ENCODE peak calls at places on chromosomes 4 and X, in six cellular contexts. R is AG10803, O is cardiac muscle cell, M is GM12865, X is fibroblast of lung, T is heart left ventricle. V is an unnamed sample.

GRCh38 chrX:40383969-40384368 is 196.8 kb upstream of the ATP6AP2 start:
- DNase-seq in M (peak), O (no peak), T (no peak), R (no peak), X (no peak), V (no peak)

GRCh38 chr4:4606321-4606720 is 64.5 kb upstream of the STX18 start:
- DNase-seq in X (peak), O (no peak), R (peak), M (no peak), T (no peak), V (no peak)

GRCh38 chr4:17595471-17596005 is 18.5 kb downstream of the LAP3 start:
- DNase-seq in T (no peak), R (no peak), X (no peak), M (peak), O (no peak), V (no peak)

GRCh38 chrX:68880846-68881513 is 52.2 kb downstream of the EFNB1 start:
- DNase-seq in T (no peak), X (no peak), M (no peak), O (peak), R (no peak), V (no peak)

GRCh38 chr4:87219648-87220093 is 747 bp downstream of the KLHL8 start:
- DNase-seq in X (no peak), M (peak), R (peak), T (peak), O (peak), V (no peak)

GRCh38 chr4:2698951-2699505 is 57.1 kb downstream of the TNIP2 start:
- DNase-seq in X (no peak), M (no peak), T (no peak), R (no peak), O (no peak), V (no peak)

GRCh38 chrX:53682885-53683555 is 3.5 kb downstream of the HUWE1 start:
- DNase-seq in O (peak), X (peak), R (peak), T (no peak), M (peak), V (no peak)

GRCh38 chr4:153234923-153235322 is 30.7 kb downstream of the TRIM2 start:
- DNase-seq in O (no peak), M (no peak), R (peak), X (peak), T (no peak), V (no peak)

GRCh38 chr4:10832989-10833635 is 148.5 kb upstream of the CLNK start:
- DNase-seq in M (no peak), R (no peak), X (no peak), T (no peak), O (no peak), V (no peak)

GRCh38 chrX:82081027-82081426 is 879.1 kb downstream of the SH3BGRL start:
- DNase-seq in X (no peak), T (no peak), M (no peak), O (peak), R (no peak), V (no peak)

GRCh38 chr4:101284546-101284945 is 62.8 kb downstream of the PPP3CA start:
- DNase-seq in M (no peak), R (peak), X (peak), T (no peak), O (no peak), V (no peak)

GRCh38 chrX:71976753-71977152 is 66.1 kb downstream of the NHSL2 start:
- DNase-seq in O (no peak), T (no peak), M (peak), X (no peak), R (peak), V (no peak)

GRCh38 chr4:150082241-150082640 is 4.0 kb downstream of the DCLK2 start:
- DNase-seq in M (peak), X (no peak), R (no peak), O (peak), T (peak), V (no peak)

GRCh38 chr4:78599931-78600375 is 48.4 kb downstream of the ANXA3 start:
- DNase-seq in T (peak), R (no peak), M (no peak), X (no peak), O (peak), V (no peak)

GRCh38 chr4:176875026-176875425 is 82.3 kb upstream of the VEGFC start:
- DNase-seq in X (no peak), R (peak), T (no peak), O (no peak), M (no peak), V (no peak)

GRCh38 chrX:101407167-101407747 is 468 bp downstream of the GLA start:
- DNase-seq in X (no peak), R (no peak), T (no peak), M (no peak), O (no peak), V (no peak)

GRCh38 chr4:189162073-189162789 is 778.4 kb upstream of the FRG1 start:
- DNase-seq in O (no peak), R (no peak), M (no peak), T (no peak), X (no peak), V (no peak)

GRCh38 chrX:85112270-85112669 is 108.6 kb downstream of the APOOL start:
- DNase-seq in T (no peak), X (no peak), O (no peak), R (no peak), M (no peak), V (no peak)

GRCh38 chrX:54157561-54157960 is 25.5 kb downstream of the FAM120C start:
- DNase-seq in T (no peak), M (no peak), X (no peak), O (no peak), R (no peak), V (no peak)

GRCh38 chrX:2500091-2500680 is 590 bp downstream of the DHRSX start:
- DNase-seq in M (peak), X (peak), T (peak), O (peak), R (peak), V (no peak)

GRCh38 chr4:111761531-111761930 is 383.7 kb upstream of the FAM241A start:
- DNase-seq in O (peak), T (no peak), M (no peak), X (no peak), R (peak), V (no peak)

GRCh38 chrX:105636667-105637066 is 185.7 kb upstream of the NRK start:
- DNase-seq in M (no peak), T (no peak), X (peak), O (no peak), R (no peak), V (no peak)

GRCh38 chrX:24396236-24396929 is 35.9 kb downstream of the SUPT20HL1 start:
- DNase-seq in R (peak), M (no peak), T (no peak), X (peak), O (no peak), V (no peak)

GRCh38 chr4:143700420-143701352 is at the start of gene FREM3:
- DNase-seq in T (no peak), O (peak), R (no peak), X (no peak), M (peak), V (no peak)

GRCh38 chrX:16240231-16240905 is 73.1 kb downstream of the MAGEB17 start:
- DNase-seq in M (no peak), O (no peak), R (no peak), X (no peak), T (no peak), V (no peak)

GRCh38 chrX:56994375-56995270 is 718 bp downstream of the SPIN3 start:
- DNase-seq in M (no peak), O (no peak), R (peak), X (no peak), T (peak), V (no peak)

GRCh38 chr4:92035666-92036065 is 268.1 kb upstream of the GRID2 start:
- DNase-seq in M (peak), X (no peak), T (no peak), O (no peak), R (no peak), V (no peak)

GRCh38 chr4:88457307-88458090 is 580 bp downstream of the HERC5 start:
- DNase-seq in T (peak), O (peak), R (peak), X (no peak), M (peak), V (no peak)

GRCh38 chrX:18099745-18100144 is 120.9 kb downstream of the BEND2 start:
- DNase-seq in X (no peak), M (no peak), R (no peak), T (no peak), O (no peak), V (no peak)

GRCh38 chr4:108651068-108651794 is 832 bp downstream of the OSTC start:
- DNase-seq in X (peak), M (peak), T (no peak), O (peak), R (peak), V (no peak)

GRCh38 chr4:8269535-8270417 is at the start of gene HTRA3:
- DNase-seq in T (peak), X (peak), M (no peak), O (peak), R (no peak), V (no peak)

GRCh38 chr4:51932261-51932660 is 87.9 kb downstream of the LRRC66 start:
- DNase-seq in M (no peak), T (no peak), R (peak), O (no peak), X (no peak), V (no peak)

GRCh38 chr4:156584100-156584499 is 387.5 kb downstream of the PDGFC start:
- DNase-seq in T (no peak), R (no peak), O (no peak), X (no peak), M (no peak), V (no peak)

GRCh38 chr4:183098723-183099536 is at the start of gene WWC2:
- DNase-seq in T (peak), O (peak), M (peak), R (peak), X (peak), V (peak)
- TF ChIP-seq CTCF in T (no peak), O (no peak), M (no peak), R (no peak), X (no peak), V (no peak)

GRCh38 chrX:115989686-115990085 is 180.9 kb upstream of the AGTR2 start:
- DNase-seq in R (no peak), T (no peak), X (no peak), M (no peak), O (no peak), V (no peak)

GRCh38 chrX:115988825-115989224 is 181.7 kb upstream of the AGTR2 start:
- DNase-seq in O (no peak), T (no peak), M (peak), R (no peak), X (peak), V (no peak)
- TF ChIP-seq CTCF in O (no peak), T (no peak), M (peak), R (no peak), X (no peak), V (no peak)

GRCh38 chr4:113248320-113248719 is 198.9 kb downstream of the ANK2 start:
- DNase-seq in T (no peak), O (peak), X (no peak), M (no peak), R (no peak), V (no peak)
- TF ChIP-seq CTCF in T (no peak), O (no peak), X (no peak), M (no peak), R (no peak), V (no peak)

GRCh38 chr4:105246712-105247111 is 100.0 kb downstream of the TET2 start:
- DNase-seq in T (no peak), X (peak), M (no peak), O (no peak), R (peak), V (no peak)

GRCh38 chr4:105240037-105240436 is 93.4 kb downstream of the TET2 start:
- DNase-seq in R (no peak), O (no peak), X (no peak), T (no peak), M (no peak), V (no peak)

GRCh38 chr4:105248613-105249012 is 101.9 kb downstream of the TET2 start:
- DNase-seq in T (no peak), O (no peak), M (no peak), R (no peak), X (no peak), V (no peak)

GRCh38 chr4:105241456-105241855 is 94.8 kb downstream of the TET2 start:
- DNase-seq in R (no peak), X (no peak), O (no peak), T (peak), M (no peak), V (no peak)

DNA sequence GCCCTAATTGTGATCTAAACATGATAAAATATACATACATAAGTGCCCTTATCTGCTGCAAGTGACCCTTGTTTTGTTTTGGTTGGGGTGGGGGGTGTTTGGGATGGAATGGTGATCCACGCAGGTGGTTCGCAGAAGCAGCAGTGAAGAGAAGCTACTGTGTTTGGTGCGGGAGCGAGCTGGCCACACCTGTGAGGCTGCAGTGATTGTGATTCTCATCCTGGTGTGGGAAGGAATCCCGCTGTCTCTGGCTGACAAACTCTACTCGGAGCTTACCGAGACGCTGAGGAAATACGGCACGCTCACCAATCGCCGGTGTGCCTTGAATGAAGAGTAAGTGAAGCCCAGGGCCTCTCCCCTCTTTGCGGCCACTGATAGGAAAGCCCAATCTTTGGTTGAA is 96.8 kb downstream of the TET2 start:
- DNase-seq in X (no peak), R (no peak), T (peak), M (no peak), O (no peak), V (no peak)
- TF ChIP-seq CTCF in X (no peak), R (no peak), T (no peak), M (no peak), O (no peak), V (no peak)

GRCh38 chrX:144334577-144334976 is 450.7 kb downstream of the UBE2NL start:
- DNase-seq in T (no peak), M (no peak), O (no peak), X (no peak), R (no peak), V (no peak)

GRCh38 chrX:144333429-144333828 is 449.6 kb downstream of the UBE2NL start:
- DNase-seq in M (no peak), T (no peak), X (no peak), R (no peak), O (no peak), V (no peak)

GRCh38 chrX:144335402-144335801 is 451.5 kb downstream of the UBE2NL start:
- DNase-seq in T (no peak), M (no peak), R (no peak), O (peak), X (no peak), V (no peak)
- TF ChIP-seq CTCF in T (no peak), M (no peak), R (no peak), O (no peak), X (no peak), V (no peak)

DNA sequence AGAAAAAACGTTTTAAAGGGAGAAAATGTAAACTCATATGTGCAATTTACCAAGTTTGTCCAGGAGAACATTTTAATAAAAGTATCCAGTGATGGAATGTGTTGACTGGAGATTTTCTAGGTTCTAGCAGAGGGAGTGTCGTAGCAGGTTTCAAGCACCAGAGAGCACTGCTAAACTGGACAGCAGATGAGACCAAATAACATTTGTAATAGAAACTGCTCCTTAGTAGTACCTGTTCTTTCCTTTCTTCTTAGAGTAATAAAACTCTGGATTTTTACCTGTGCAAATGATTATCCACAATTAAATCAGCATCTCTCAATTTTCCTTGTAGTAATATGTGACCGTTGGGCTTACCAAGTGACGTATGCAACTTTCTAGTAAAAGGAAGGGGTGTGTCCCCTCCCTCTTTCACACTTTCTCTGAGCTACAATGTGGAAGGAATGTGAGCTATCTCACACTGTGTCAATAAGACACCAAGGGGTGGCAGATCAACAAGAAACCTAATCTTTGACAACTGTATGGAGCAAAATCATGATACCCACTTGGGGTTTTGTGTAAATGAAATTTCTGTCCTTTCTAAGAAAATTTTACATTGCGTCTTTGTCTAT is 9.5 kb downstream of the HPGDS start:
- DNase-seq in X (no peak), M (no peak), R (no peak), T (no peak), O (peak), V (no peak)
- TF ChIP-seq CTCF in X (no peak), M (peak), R (no peak), T (no peak), O (peak), V (no peak)

GRCh38 chr4:128589384-128589957 is 220.0 kb upstream of the JADE1 start:
- DNase-seq in O (no peak), M (no peak), X (no peak), R (no peak), T (no peak), V (no peak)

GRCh38 chr4:128587382-128587781 is 222.1 kb upstream of the JADE1 start:
- DNase-seq in X (no peak), O (no peak), T (no peak), M (no peak), R (no peak), V (no peak)

GRCh38 chr4:128590034-128590740 is 219.3 kb upstream of the JADE1 start:
- DNase-seq in R (no peak), T (no peak), O (no peak), X (no peak), M (no peak), V (no peak)

GRCh38 chr4:128591482-128591881 is 218.0 kb upstream of the JADE1 start:
- DNase-seq in O (no peak), T (no peak), R (no peak), M (no peak), X (no peak), V (no peak)

DNA sequence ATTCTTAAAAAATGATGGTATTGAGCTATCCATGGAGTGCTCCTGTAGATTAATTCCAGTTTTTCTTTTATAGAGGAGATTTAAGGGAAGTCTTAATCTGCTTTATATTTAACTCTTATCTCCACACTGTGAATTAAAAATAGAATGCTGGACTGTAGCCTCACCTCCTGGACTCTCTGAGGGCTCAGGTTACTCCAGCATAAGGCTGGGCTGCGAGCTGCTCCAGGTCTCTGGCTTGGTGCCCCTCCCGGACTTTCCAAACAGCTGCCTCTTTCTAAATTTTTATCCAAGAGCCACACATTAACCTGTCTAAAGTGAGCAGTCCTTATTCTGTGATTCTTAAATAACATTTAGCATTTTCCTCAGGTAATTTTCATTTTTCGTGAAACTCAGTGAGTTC is 218.7 kb upstream of the JADE1 start:
- DNase-seq in O (peak), X (no peak), T (peak), R (no peak), M (no peak), V (no peak)
- TF ChIP-seq CTCF in O (no peak), X (no peak), T (no peak), R (no peak), M (no peak), V (no peak)